ENCODE peak calls at places on chromosomes 13 and 19, in six cellular contexts. C is osteoblast, Q is AG09319, T is endothelial cell, P is ovary, L is right atrium auricular region. G is an unnamed sample.

GRCh38 chr13:99153219-99153618 is 47.4 kb upstream of the UBAC2 start:
- DNase-seq in C (peak; percentile 56), Q (no peak), T (no peak), P (no peak), L (no peak), G (no peak)

GRCh38 chr19:19595171-19595701 is 23.3 kb downstream of the PBX4 start:
- DNase-seq in C (peak; percentile 87), Q (no peak), T (no peak), P (no peak), L (no peak), G (no peak)

GRCh38 chr13:103140001-103140671 is 73.9 kb upstream of the SLC10A2 start:
- DNase-seq in C (no peak), Q (no peak), T (peak; percentile 30), P (no peak), L (no peak), G (peak; percentile 47)

GRCh38 chr13:74466015-74466414 is 331.8 kb upstream of the KLF12 start:
- DNase-seq in C (no peak), Q (no peak), T (no peak), P (no peak), L (no peak), G (no peak)

GRCh38 chr13:39616087-39616694 is 13.2 kb upstream of the LHFPL6 start:
- DNase-seq in C (no peak), Q (no peak), T (peak; percentile 64), P (no peak), L (peak; percentile 60), G (peak; percentile 70)

GRCh38 chr13:22126433-22127021 is 455.7 kb downstream of the FGF9 start:
- DNase-seq in C (no peak), Q (no peak), T (no peak), P (no peak), L (no peak), G (peak; percentile 47)

GRCh38 chr19:5547881-5548280 is 19.9 kb downstream of the TINCR start:
- DNase-seq in C (peak; percentile 23), Q (no peak), T (peak; percentile 32), P (no peak), L (no peak), G (peak; percentile 68)

GRCh38 chr13:41053384-41053826 is 7.9 kb upstream of the WBP4 start:
- DNase-seq in C (peak; percentile 36), Q (no peak), T (no peak), P (no peak), L (peak; percentile 69), G (no peak)

GRCh38 chr13:113273856-113274590 is 23.0 kb upstream of the LAMP1 start:
- DNase-seq in C (peak; percentile 79), Q (no peak), T (no peak), P (no peak), L (no peak), G (no peak)

DNA sequence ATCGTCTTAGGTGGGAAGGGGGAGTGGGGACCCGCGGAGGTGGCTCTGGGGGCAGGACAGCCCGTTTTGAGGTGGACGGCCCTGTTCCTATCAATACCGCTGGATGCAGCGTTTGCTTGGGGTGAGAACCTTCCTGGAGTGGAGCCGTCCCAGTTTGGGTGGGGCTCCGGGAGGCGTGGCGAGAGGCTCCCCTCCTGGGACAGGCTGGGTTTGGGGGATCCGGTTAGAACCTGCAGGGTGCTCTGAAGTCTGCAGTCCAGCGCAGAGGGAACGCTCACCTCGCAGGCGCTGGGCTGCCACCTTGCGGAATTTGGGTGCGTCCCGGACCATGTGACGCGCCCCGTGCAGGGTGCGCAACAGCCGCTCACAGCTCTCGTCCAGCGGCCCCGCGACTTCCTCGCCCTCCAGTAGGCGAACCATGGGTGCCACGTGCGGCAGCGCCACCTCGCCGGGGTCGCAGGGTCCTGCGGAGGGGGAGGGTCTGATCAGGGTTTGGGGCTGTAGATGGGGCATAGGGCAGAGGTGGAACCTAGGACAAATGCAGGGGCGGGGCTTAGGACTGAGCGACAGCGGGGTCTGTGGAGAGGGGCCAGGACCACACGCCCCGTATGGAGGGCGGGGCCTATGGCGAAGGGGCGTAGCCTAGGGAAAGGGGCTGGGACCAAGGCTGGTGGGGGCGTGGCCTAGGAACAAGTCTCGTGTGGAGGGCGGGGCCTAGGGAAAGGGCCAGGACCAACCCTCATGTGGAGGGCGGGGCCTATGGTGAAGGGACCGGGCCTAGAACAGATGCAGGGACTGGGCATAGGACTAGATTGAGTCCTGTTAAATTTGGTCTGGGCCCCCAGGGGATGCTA is 13.8 kb downstream of the SH2D3A start:
- DNase-seq in C (peak; percentile 96), Q (no peak), T (peak; percentile 71), P (peak; percentile 90), L (peak; percentile 80), G (peak; percentile 94)
- TF ChIP-seq CTCF in C (peak; percentile 29), Q (peak; percentile 27), T (no peak), P (peak; percentile 73), L (peak; percentile 72), G (peak; percentile 68)

DNA sequence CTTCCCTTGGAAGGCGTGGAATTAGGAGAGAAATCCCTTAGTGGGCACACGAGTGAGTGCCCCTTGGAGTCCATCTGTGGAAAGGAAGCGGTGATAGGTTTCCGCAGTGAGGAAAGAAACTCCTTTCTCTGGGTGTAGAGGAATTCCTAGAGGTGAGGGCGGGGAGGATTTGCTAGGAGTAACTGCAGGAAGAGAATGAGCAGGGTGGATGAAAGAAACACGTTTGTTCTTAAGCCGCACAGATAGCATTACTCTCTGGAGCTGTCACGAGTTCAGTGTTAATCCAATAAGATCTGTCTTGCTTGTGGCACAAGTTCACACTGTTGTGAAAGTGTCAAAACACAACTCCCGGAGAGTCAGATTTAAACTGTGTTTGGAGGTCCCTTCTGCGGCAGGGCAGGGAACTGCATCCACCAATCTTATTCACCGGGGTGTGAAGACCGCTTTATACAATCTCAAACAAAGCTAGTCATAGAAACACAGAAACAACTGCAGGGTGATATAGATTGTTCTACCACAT is 1.2 kb downstream of the KL start:
- DNase-seq in C (peak; percentile 74), Q (no peak), T (peak; percentile 62), P (no peak), L (peak; percentile 83), G (peak; percentile 80)
- TF ChIP-seq CTCF in C (no peak), Q (no peak), T (peak; percentile 58), P (no peak), L (peak; percentile 77), G (peak; percentile 60)

DNA sequence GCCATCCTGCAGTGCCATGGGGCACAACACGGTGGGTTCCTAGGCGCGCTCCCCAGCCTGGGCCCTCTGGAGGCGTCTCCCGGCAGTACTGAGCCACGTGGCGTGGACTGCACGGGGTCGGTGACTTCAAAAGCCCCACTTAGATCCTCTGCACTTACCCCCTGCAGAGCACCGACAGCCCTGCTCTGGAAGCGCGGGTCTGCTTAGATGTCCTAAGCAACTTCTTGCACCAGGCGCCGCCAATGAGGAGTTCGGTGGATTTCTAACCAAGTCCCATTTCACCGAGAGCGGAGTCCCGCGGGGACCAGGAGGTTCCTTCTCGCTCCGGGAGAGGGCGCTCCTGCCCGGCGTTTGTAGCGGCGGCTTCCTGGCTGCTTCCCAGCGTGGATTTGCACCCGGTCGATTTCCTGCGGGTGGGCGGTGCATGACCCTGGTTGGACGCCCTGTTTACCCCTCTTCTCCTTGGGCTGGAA is 25.2 kb upstream of the ZNF845 start:
- DNase-seq in C (peak; percentile 69), Q (no peak), T (peak; percentile 56), P (peak; percentile 61), L (no peak), G (no peak)
- TF ChIP-seq CTCF in C (peak; percentile 55), Q (peak; percentile 16), T (no peak), P (no peak), L (peak; percentile 57), G (no peak)

GRCh38 chr13:92967923-92968322 is 258.7 kb upstream of the GPC6 start:
- DNase-seq in C (no peak), Q (no peak), T (no peak), P (no peak), L (no peak), G (no peak)
- TF ChIP-seq CTCF in C (peak; percentile 46), Q (peak; percentile 6), T (no peak), P (no peak), L (no peak), G (no peak)

DNA sequence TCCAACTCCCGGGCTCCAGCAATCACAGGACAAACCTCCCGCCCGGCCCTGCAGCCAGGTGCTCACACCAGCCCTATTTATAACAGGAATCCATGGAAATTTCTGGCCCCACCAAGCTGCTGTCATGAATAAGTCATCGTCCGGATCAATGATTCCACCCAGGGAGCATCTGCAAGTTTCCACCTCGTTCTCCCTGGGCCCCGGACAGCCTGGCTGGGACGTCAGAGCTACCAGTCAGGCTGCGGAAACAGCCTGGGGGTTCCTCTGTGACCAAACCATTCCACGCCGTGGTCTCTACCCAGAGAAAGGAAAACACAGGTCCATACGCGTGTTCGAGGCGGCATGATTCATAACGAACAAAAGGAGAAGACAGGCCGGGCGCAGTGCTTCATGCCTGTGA is 20.7 kb upstream of the PTBP1 start:
- DNase-seq in C (peak; percentile 8), Q (no peak), T (no peak), P (no peak), L (no peak), G (no peak)
- TF ChIP-seq CTCF in C (no peak), Q (no peak), T (no peak), P (no peak), L (no peak), G (no peak)

GRCh38 chr13:82480415-82480814 is 1401.9 kb downstream of the SLITRK1 start:
- DNase-seq in C (no peak), Q (no peak), T (no peak), P (no peak), L (no peak), G (no peak)
- TF ChIP-seq CTCF in C (no peak), Q (no peak), T (peak; percentile 51), P (no peak), L (no peak), G (no peak)

DNA sequence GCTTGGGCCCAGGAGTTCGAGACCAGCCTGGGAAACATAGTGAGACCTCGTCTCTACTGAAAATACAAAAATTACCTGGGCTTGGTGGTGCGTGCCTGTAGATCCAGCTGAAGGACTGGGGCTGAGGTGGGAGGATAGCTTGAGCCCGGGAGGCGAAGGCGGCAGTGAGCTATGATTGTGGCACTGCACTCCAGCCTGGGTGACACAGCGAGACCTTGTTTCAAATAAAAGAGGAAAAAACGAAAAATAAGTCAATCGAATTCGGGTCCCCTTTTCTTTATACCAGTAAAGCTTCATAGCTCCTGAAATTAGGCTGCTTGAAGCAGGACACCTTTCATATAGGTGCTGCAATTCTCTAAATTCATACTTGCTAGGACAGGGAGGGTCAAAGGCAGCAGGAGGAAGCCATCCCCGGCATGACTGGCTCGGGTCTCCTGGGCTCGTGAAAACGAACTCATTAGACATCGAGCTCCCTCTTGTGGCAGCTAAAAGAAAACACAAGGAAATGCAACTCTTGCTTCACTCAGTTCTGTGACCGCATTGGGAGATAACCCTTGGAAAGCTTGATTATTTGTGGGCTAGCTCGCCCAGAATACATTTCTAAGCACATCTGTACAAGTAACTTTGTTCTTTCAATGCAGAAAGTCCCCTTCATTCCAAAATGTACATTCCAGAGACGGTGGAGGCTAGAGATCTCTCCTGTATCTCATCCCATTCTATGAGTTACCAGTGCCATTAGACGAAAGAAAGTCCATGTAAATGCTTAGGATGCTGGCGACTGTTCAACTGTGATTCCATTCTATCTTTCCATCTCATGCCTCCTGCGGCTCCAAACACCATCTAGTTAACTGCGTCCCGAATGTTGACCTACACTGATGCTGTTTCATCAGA is 16.8 kb downstream of the FPR2 start:
- DNase-seq in C (no peak), Q (peak; percentile 68), T (peak; percentile 58), P (peak; percentile 82), L (peak; percentile 77), G (peak; percentile 64)
- TF ChIP-seq CTCF in C (peak; percentile 79), Q (peak; percentile 73), T (peak; percentile 79), P (peak; percentile 69), L (peak; percentile 80), G (peak; percentile 49)